ENCODE peak calls at places on chromosomes 7 and 10, in four cellular contexts. F, J, B and G are unnamed samples.

GRCh38 chr10:71222541-71223364 is 10.4 kb downstream of the UNC5B start:
- DNase-seq in F (no peak), J (no peak), B (no peak), G (no peak)

GRCh38 chr10:114283091-114283490 is 44.0 kb downstream of the VWA2 start:
- DNase-seq in F (no peak), J (no peak), B (no peak), G (no peak)

GRCh38 chr7:106772655-106773108 is 92.4 kb upstream of the PIK3CG start:
- DNase-seq in F (no peak), J (no peak), B (peak), G (no peak)

GRCh38 chr7:16129431-16130126 is 291.8 kb downstream of the CRPPA start:
- DNase-seq in F (no peak), J (no peak), B (no peak), G (no peak)

GRCh38 chr10:1050145-1050544 is 1.2 kb upstream of the IDI1 start:
- DNase-seq in F (no peak), J (no peak), B (no peak), G (no peak)

GRCh38 chr7:23967949-23968599 is 258.1 kb downstream of the STK31 start:
- DNase-seq in F (no peak), J (no peak), B (no peak), G (no peak)

GRCh38 chr7:48887500-48887899 is 36.8 kb upstream of the CDC14C start:
- DNase-seq in F (no peak), J (no peak), B (no peak), G (no peak)

GRCh38 chr10:127738512-127739424 is 1.8 kb downstream of the FOXI2 start:
- DNase-seq in F (no peak), J (no peak), B (no peak), G (no peak)

GRCh38 chr7:38905026-38905759 is 3.8 kb downstream of the VPS41 start:
- DNase-seq in F (no peak), J (peak), B (no peak), G (no peak)

GRCh38 chr7:122448893-122449589 is 144.5 kb upstream of the FEZF1 start:
- DNase-seq in F (no peak), J (no peak), B (no peak), G (no peak)

GRCh38 chr10:70773965-70774809 is 11.0 kb downstream of the TBATA start:
- DNase-seq in F (peak), J (no peak), B (no peak), G (no peak)

GRCh38 chr7:27243340-27244163 is 950 bp downstream of the EVX1 start:
- DNase-seq in F (no peak), J (no peak), B (no peak), G (no peak)

GRCh38 chr7:70695804-70696104 is 436.2 kb upstream of the GALNT17 start:
- DNase-seq in F (no peak), J (peak), B (no peak), G (no peak)

GRCh38 chr7:157432957-157433576 is 96.3 kb downstream of the DNAJB6 start:
- DNase-seq in F (peak), J (peak), B (peak), G (no peak)

GRCh38 chr10:127308031-127308430 is 111.6 kb upstream of the INSYN2A start:
- DNase-seq in F (no peak), J (no peak), B (no peak), G (no peak)

GRCh38 chr10:88097092-88097894 is 233.9 kb downstream of the PTEN start:
- DNase-seq in F (no peak), J (no peak), B (no peak), G (no peak)

GRCh38 chr10:132478341-132479023 is 59.1 kb upstream of the INPP5A start:
- DNase-seq in F (no peak), J (no peak), B (no peak), G (no peak)

GRCh38 chr7:156177396-156178055 is 365.3 kb upstream of the SHH start:
- DNase-seq in F (no peak), J (no peak), B (no peak), G (no peak)

GRCh38 chr10:112361951-112362770 is 11.8 kb upstream of the ACSL5 start:
- DNase-seq in F (no peak), J (no peak), B (no peak), G (no peak)

GRCh38 chr10:97016728-97017473 is 168.9 kb downstream of the SLIT1 start:
- DNase-seq in F (peak), J (peak), B (no peak), G (peak)

GRCh38 chr7:68235937-68236336 is 1239.3 kb downstream of the TYW1 start:
- DNase-seq in F (no peak), J (no peak), B (no peak), G (no peak)

GRCh38 chr10:63711866-63712716 is 190.9 kb downstream of the REEP3 start:
- DNase-seq in F (no peak), J (no peak), B (peak), G (no peak)